ENCODE peak calls at places on chromosomes 4 and X, in seven cellular contexts. One of them, this sample, is unnamed.

GRCh38 chrX:20432048-20432447 is 165.3 kb upstream of the RPS6KA3 start:
- DNase-seq in sigmoid colon: no peak
- DNase-seq in esophagus squamous epithelium: no peak
- DNase-seq in upper lobe of right lung: no peak
- DNase-seq in psoas muscle: no peak
- DNase-seq in fibroblast of pulmonary artery: peak; percentile 26
- DNase-seq in suprapubic skin: no peak
- DNase-seq in this sample: peak; percentile 62

GRCh38 chr4:167183036-167183435 is 51.3 kb downstream of the SPOCK3 start:
- DNase-seq in sigmoid colon: no peak
- DNase-seq in esophagus squamous epithelium: no peak
- DNase-seq in upper lobe of right lung: no peak
- DNase-seq in psoas muscle: no peak
- DNase-seq in fibroblast of pulmonary artery: no peak
- DNase-seq in suprapubic skin: no peak
- DNase-seq in this sample: no peak

GRCh38 chrX:3638280-3638873 is 75.1 kb downstream of the PRKX start:
- DNase-seq in sigmoid colon: no peak
- DNase-seq in esophagus squamous epithelium: no peak
- DNase-seq in upper lobe of right lung: no peak
- DNase-seq in psoas muscle: no peak
- DNase-seq in fibroblast of pulmonary artery: peak; percentile 54
- DNase-seq in suprapubic skin: no peak
- DNase-seq in this sample: peak; percentile 31

GRCh38 chr4:5751918-5752802 is 41.2 kb downstream of the EVC start:
- DNase-seq in sigmoid colon: peak; percentile 60
- DNase-seq in esophagus squamous epithelium: no peak
- DNase-seq in upper lobe of right lung: peak; percentile 44
- DNase-seq in psoas muscle: no peak
- DNase-seq in fibroblast of pulmonary artery: peak; percentile 74
- DNase-seq in suprapubic skin: no peak
- DNase-seq in this sample: no peak

GRCh38 chr4:163846008-163846407 is 351.5 kb downstream of the TMA16 start:
- DNase-seq in sigmoid colon: no peak
- DNase-seq in esophagus squamous epithelium: no peak
- DNase-seq in upper lobe of right lung: no peak
- DNase-seq in psoas muscle: no peak
- DNase-seq in fibroblast of pulmonary artery: no peak
- DNase-seq in suprapubic skin: no peak
- DNase-seq in this sample: no peak

GRCh38 chr4:74117024-74117534 is 18.1 kb upstream of the CXCL2 start:
- DNase-seq in sigmoid colon: peak; percentile 88
- DNase-seq in esophagus squamous epithelium: no peak
- DNase-seq in upper lobe of right lung: peak; percentile 64
- DNase-seq in psoas muscle: peak; percentile 58
- DNase-seq in fibroblast of pulmonary artery: peak; percentile 99
- DNase-seq in suprapubic skin: peak; percentile 75
- DNase-seq in this sample: peak; percentile 97

GRCh38 chrX:96929036-96929435 is 45.3 kb downstream of the RPA4 start:
- DNase-seq in sigmoid colon: no peak
- DNase-seq in esophagus squamous epithelium: no peak
- DNase-seq in upper lobe of right lung: no peak
- DNase-seq in psoas muscle: no peak
- DNase-seq in fibroblast of pulmonary artery: no peak
- DNase-seq in suprapubic skin: no peak
- DNase-seq in this sample: no peak

GRCh38 chrX:45228126-45228525 is 27.4 kb upstream of the DIPK2B start:
- DNase-seq in sigmoid colon: no peak
- DNase-seq in esophagus squamous epithelium: no peak
- DNase-seq in upper lobe of right lung: no peak
- DNase-seq in psoas muscle: no peak
- DNase-seq in fibroblast of pulmonary artery: no peak
- DNase-seq in suprapubic skin: no peak
- DNase-seq in this sample: no peak

GRCh38 chr4:108168672-108169562 is at the start of gene LEF1:
- DNase-seq in sigmoid colon: no peak
- DNase-seq in esophagus squamous epithelium: no peak
- DNase-seq in upper lobe of right lung: peak; percentile 70
- DNase-seq in psoas muscle: peak; percentile 51
- DNase-seq in fibroblast of pulmonary artery: peak; percentile 27
- DNase-seq in suprapubic skin: no peak
- DNase-seq in this sample: no peak

GRCh38 chr4:78749972-78750727 is 26.0 kb upstream of the BMP2K start:
- DNase-seq in sigmoid colon: no peak
- DNase-seq in esophagus squamous epithelium: no peak
- DNase-seq in upper lobe of right lung: no peak
- DNase-seq in psoas muscle: no peak
- DNase-seq in fibroblast of pulmonary artery: peak; percentile 45
- DNase-seq in suprapubic skin: no peak
- DNase-seq in this sample: no peak

GRCh38 chr4:176729489-176729888 is 63.2 kb downstream of the VEGFC start:
- DNase-seq in sigmoid colon: no peak
- DNase-seq in esophagus squamous epithelium: no peak
- DNase-seq in upper lobe of right lung: no peak
- DNase-seq in psoas muscle: no peak
- DNase-seq in fibroblast of pulmonary artery: peak; percentile 22
- DNase-seq in suprapubic skin: no peak
- DNase-seq in this sample: no peak

GRCh38 chrX:132490086-132490419 is 1.2 kb upstream of the MBNL3 start:
- DNase-seq in sigmoid colon: no peak
- DNase-seq in esophagus squamous epithelium: no peak
- DNase-seq in upper lobe of right lung: no peak
- DNase-seq in psoas muscle: no peak
- DNase-seq in fibroblast of pulmonary artery: no peak
- DNase-seq in suprapubic skin: no peak
- DNase-seq in this sample: no peak

GRCh38 chrX:71607488-71607887 is 10.8 kb downstream of the CXCR3 start:
- DNase-seq in sigmoid colon: no peak
- DNase-seq in esophagus squamous epithelium: no peak
- DNase-seq in upper lobe of right lung: no peak
- DNase-seq in psoas muscle: no peak
- DNase-seq in fibroblast of pulmonary artery: no peak
- DNase-seq in suprapubic skin: no peak
- DNase-seq in this sample: no peak

DNA sequence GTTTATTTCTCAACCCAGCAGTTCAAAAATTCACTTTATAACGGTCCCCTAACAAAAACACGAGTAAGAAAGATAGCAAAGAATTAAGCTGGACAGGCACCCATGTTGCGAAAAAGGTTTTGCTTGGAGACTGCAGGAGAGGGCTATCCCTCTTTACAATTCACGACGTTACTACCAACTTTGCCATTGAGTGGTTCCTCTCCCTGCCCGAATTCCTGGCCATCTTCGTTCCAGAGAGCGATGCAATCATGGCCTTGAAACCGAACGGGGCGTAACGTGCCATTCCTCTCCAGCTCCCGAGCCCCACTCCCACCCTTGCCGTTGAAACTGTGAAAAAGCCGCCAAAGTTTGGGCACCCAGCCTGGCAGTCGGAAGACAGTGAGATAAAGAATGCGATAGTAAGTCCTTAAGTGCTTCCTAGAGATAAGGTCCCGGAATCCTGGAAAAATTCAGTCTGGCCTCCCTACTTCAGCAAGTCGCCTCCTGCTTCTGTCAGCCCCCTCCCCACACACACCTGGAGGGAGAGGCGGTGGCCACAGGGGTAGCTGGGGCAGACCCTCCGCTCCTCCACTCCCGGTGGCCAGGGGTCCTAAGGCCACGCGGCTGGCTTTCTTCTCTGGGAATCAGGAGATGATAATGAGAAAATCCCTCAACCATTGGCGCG is 65.2 kb downstream of the FBXO8 start:
- DNase-seq in sigmoid colon: no peak
- DNase-seq in esophagus squamous epithelium: no peak
- DNase-seq in upper lobe of right lung: no peak
- DNase-seq in psoas muscle: no peak
- DNase-seq in fibroblast of pulmonary artery: peak; percentile 30
- DNase-seq in suprapubic skin: no peak
- DNase-seq in this sample: no peak
- H3K4me3 ChIP-seq in sigmoid colon: peak overlapping the region; percentile 51
- H3K4me3 ChIP-seq in esophagus squamous epithelium: no peak overlapping the region
- H3K4me3 ChIP-seq in upper lobe of right lung: no peak overlapping the region
- H3K4me3 ChIP-seq in psoas muscle: peak overlapping the region; percentile 65
- H3K4me3 ChIP-seq in fibroblast of pulmonary artery: peak overlapping the region; percentile 48
- H3K4me3 ChIP-seq in suprapubic skin: peak overlapping the region; percentile 17
- H3K4me3 ChIP-seq in this sample: peak overlapping the region; percentile 23

DNA sequence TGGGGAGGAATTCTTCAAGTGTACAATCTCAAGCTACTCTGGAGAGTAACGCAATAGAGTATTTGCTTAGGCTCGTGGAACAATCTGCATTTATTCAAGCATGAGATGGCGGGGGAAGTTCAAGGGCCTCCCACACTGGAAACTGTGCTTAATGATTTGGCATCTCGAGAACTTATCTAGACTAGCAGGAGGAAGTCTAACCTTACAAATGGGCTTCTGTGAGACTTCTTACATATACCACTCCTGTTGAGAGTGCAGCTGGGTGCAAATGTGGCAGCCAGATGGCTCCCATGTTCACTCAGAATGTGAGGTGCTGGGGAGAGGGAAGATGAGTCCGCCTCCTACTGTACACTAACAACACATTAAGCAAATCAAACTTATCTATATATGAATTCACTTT is 29.3 kb upstream of the PTPN13 start:
- DNase-seq in sigmoid colon: no peak
- DNase-seq in esophagus squamous epithelium: no peak
- DNase-seq in upper lobe of right lung: no peak
- DNase-seq in psoas muscle: no peak
- DNase-seq in fibroblast of pulmonary artery: no peak
- DNase-seq in suprapubic skin: no peak
- DNase-seq in this sample: no peak
- TF ChIP-seq CTCF in sigmoid colon: no peak
- TF ChIP-seq CTCF in esophagus squamous epithelium: no peak
- TF ChIP-seq CTCF in upper lobe of right lung: no peak
- TF ChIP-seq CTCF in psoas muscle: no peak
- TF ChIP-seq CTCF in fibroblast of pulmonary artery: no peak
- TF ChIP-seq CTCF in suprapubic skin: no peak
- TF ChIP-seq CTCF in this sample: no peak

GRCh38 chrX:102712216-102712966 is at the start of gene GPRASP2:
- DNase-seq in sigmoid colon: peak; percentile 81
- DNase-seq in esophagus squamous epithelium: no peak
- DNase-seq in upper lobe of right lung: peak; percentile 76
- DNase-seq in psoas muscle: peak; percentile 72
- DNase-seq in fibroblast of pulmonary artery: no peak
- DNase-seq in suprapubic skin: peak; percentile 69
- DNase-seq in this sample: no peak

GRCh38 chrX:102712967-102713677 is 874 bp downstream of the GPRASP2 start:
- DNase-seq in sigmoid colon: peak; percentile 88
- DNase-seq in esophagus squamous epithelium: no peak
- DNase-seq in upper lobe of right lung: peak; percentile 60
- DNase-seq in psoas muscle: peak; percentile 51
- DNase-seq in fibroblast of pulmonary artery: peak; percentile 68
- DNase-seq in suprapubic skin: peak; percentile 60
- DNase-seq in this sample: peak; percentile 18

GRCh38 chrX:102711872-102712215 is 404 bp upstream of the GPRASP2 start:
- DNase-seq in sigmoid colon: no peak
- DNase-seq in esophagus squamous epithelium: no peak
- DNase-seq in upper lobe of right lung: no peak
- DNase-seq in psoas muscle: no peak
- DNase-seq in fibroblast of pulmonary artery: no peak
- DNase-seq in suprapubic skin: no peak
- DNase-seq in this sample: no peak

GRCh38 chrX:102715967-102716366 is 3.7 kb downstream of the GPRASP2 start:
- DNase-seq in sigmoid colon: no peak
- DNase-seq in esophagus squamous epithelium: no peak
- DNase-seq in upper lobe of right lung: no peak
- DNase-seq in psoas muscle: no peak
- DNase-seq in fibroblast of pulmonary artery: no peak
- DNase-seq in suprapubic skin: no peak
- DNase-seq in this sample: no peak

GRCh38 chrX:102714994-102715393 is 2.7 kb downstream of the GPRASP2 start:
- DNase-seq in sigmoid colon: no peak
- DNase-seq in esophagus squamous epithelium: no peak
- DNase-seq in upper lobe of right lung: no peak
- DNase-seq in psoas muscle: no peak
- DNase-seq in fibroblast of pulmonary artery: no peak
- DNase-seq in suprapubic skin: no peak
- DNase-seq in this sample: no peak
- H3K4me3 ChIP-seq in sigmoid colon: no peak overlapping the region
- H3K4me3 ChIP-seq in esophagus squamous epithelium: no peak overlapping the region
- H3K4me3 ChIP-seq in upper lobe of right lung: no peak overlapping the region
- H3K4me3 ChIP-seq in psoas muscle: no peak overlapping the region
- H3K4me3 ChIP-seq in fibroblast of pulmonary artery: no peak overlapping the region
- H3K4me3 ChIP-seq in suprapubic skin: no peak overlapping the region
- H3K4me3 ChIP-seq in this sample: no peak overlapping the region

GRCh38 chr4:8019396-8020365 is 80.0 kb upstream of the AFAP1 start:
- DNase-seq in sigmoid colon: no peak
- DNase-seq in esophagus squamous epithelium: peak; percentile 10
- DNase-seq in upper lobe of right lung: peak; percentile 79
- DNase-seq in psoas muscle: peak; percentile 50
- DNase-seq in fibroblast of pulmonary artery: no peak
- DNase-seq in suprapubic skin: no peak
- DNase-seq in this sample: no peak

GRCh38 chr4:8022767-8023695 is 83.4 kb upstream of the AFAP1 start:
- DNase-seq in sigmoid colon: no peak
- DNase-seq in esophagus squamous epithelium: no peak
- DNase-seq in upper lobe of right lung: no peak
- DNase-seq in psoas muscle: no peak
- DNase-seq in fibroblast of pulmonary artery: no peak
- DNase-seq in suprapubic skin: no peak
- DNase-seq in this sample: no peak

GRCh38 chr4:8024073-8024786 is 84.6 kb upstream of the AFAP1 start:
- DNase-seq in sigmoid colon: no peak
- DNase-seq in esophagus squamous epithelium: no peak
- DNase-seq in upper lobe of right lung: no peak
- DNase-seq in psoas muscle: no peak
- DNase-seq in fibroblast of pulmonary artery: no peak
- DNase-seq in suprapubic skin: no peak
- DNase-seq in this sample: no peak

GRCh38 chr4:8023696-8024033 is 84.0 kb upstream of the AFAP1 start:
- DNase-seq in sigmoid colon: no peak
- DNase-seq in esophagus squamous epithelium: no peak
- DNase-seq in upper lobe of right lung: no peak
- DNase-seq in psoas muscle: no peak
- DNase-seq in fibroblast of pulmonary artery: no peak
- DNase-seq in suprapubic skin: no peak
- DNase-seq in this sample: no peak

GRCh38 chr4:8021796-8022195 is 82.1 kb upstream of the AFAP1 start:
- DNase-seq in sigmoid colon: no peak
- DNase-seq in esophagus squamous epithelium: no peak
- DNase-seq in upper lobe of right lung: no peak
- DNase-seq in psoas muscle: peak; percentile 54
- DNase-seq in fibroblast of pulmonary artery: no peak
- DNase-seq in suprapubic skin: no peak
- DNase-seq in this sample: no peak
- TF ChIP-seq CTCF in sigmoid colon: no peak
- TF ChIP-seq CTCF in esophagus squamous epithelium: no peak
- TF ChIP-seq CTCF in upper lobe of right lung: no peak
- TF ChIP-seq CTCF in psoas muscle: no peak
- TF ChIP-seq CTCF in fibroblast of pulmonary artery: peak; percentile 4
- TF ChIP-seq CTCF in suprapubic skin: peak; percentile 9
- TF ChIP-seq CTCF in this sample: no peak

GRCh38 chr4:15684498-15684897 is 2.9 kb downstream of the FAM200B start:
- DNase-seq in sigmoid colon: no peak
- DNase-seq in esophagus squamous epithelium: no peak
- DNase-seq in upper lobe of right lung: no peak
- DNase-seq in psoas muscle: no peak
- DNase-seq in fibroblast of pulmonary artery: no peak
- DNase-seq in suprapubic skin: no peak
- DNase-seq in this sample: no peak
- H3K4me3 ChIP-seq in sigmoid colon: no peak overlapping the region
- H3K4me3 ChIP-seq in esophagus squamous epithelium: no peak overlapping the region
- H3K4me3 ChIP-seq in upper lobe of right lung: no peak overlapping the region
- H3K4me3 ChIP-seq in psoas muscle: no peak overlapping the region
- H3K4me3 ChIP-seq in fibroblast of pulmonary artery: no peak overlapping the region
- H3K4me3 ChIP-seq in suprapubic skin: no peak overlapping the region
- H3K4me3 ChIP-seq in this sample: no peak overlapping the region

GRCh38 chr4:18075823-18076433 is 54.4 kb upstream of the LCORL start:
- DNase-seq in sigmoid colon: no peak
- DNase-seq in esophagus squamous epithelium: no peak
- DNase-seq in upper lobe of right lung: no peak
- DNase-seq in psoas muscle: peak; percentile 53
- DNase-seq in fibroblast of pulmonary artery: peak; percentile 0
- DNase-seq in suprapubic skin: no peak
- DNase-seq in this sample: no peak
- TF ChIP-seq CTCF in sigmoid colon: no peak
- TF ChIP-seq CTCF in esophagus squamous epithelium: peak; percentile 28
- TF ChIP-seq CTCF in upper lobe of right lung: peak; percentile 44
- TF ChIP-seq CTCF in psoas muscle: peak; percentile 35
- TF ChIP-seq CTCF in fibroblast of pulmonary artery: peak; percentile 11
- TF ChIP-seq CTCF in suprapubic skin: no peak
- TF ChIP-seq CTCF in this sample: no peak